ENCODE peak calls at places on chromosomes 4 and X, in five cellular contexts. F, Q, W, K and X are unnamed samples.

GRCh38 chr4:1578968-1579833 is 104.9 kb downstream of the FAM53A start:
- DNase-seq in Q (peak), K (peak), W (peak), F (no peak), X (peak)

GRCh38 chr4:188106454-188106853 is 2.9 kb downstream of the TRIML2 start:
- DNase-seq in F (no peak), K (no peak), W (no peak), Q (no peak), X (no peak)

GRCh38 chr4:5660185-5660584 is 48.2 kb downstream of the EVC2 start:
- DNase-seq in F (no peak), K (no peak), W (no peak), Q (peak), X (no peak)

GRCh38 chr4:188145626-188146025 is 6.4 kb downstream of the TRIML1 start:
- DNase-seq in K (no peak), Q (peak), F (no peak), W (no peak), X (no peak)

GRCh38 chr4:123597586-123597985 is 201.0 kb downstream of the SPRY1 start:
- DNase-seq in W (no peak), K (no peak), F (no peak), Q (peak), X (peak)

GRCh38 chr4:10162341-10163000 is 45.9 kb upstream of the WDR1 start:
- DNase-seq in W (no peak), Q (no peak), K (no peak), F (no peak), X (no peak)

GRCh38 chr4:109764376-109764775 is 34.5 kb upstream of the PLA2G12A start:
- DNase-seq in Q (no peak), F (no peak), W (no peak), K (no peak), X (no peak)

GRCh38 chrX:153854702-153855101 is 24.4 kb upstream of the PDZD4 start:
- DNase-seq in F (no peak), W (no peak), Q (no peak), K (no peak), X (no peak)

GRCh38 chr4:40316782-40317635 is 18.1 kb upstream of the CHRNA9 start:
- DNase-seq in Q (peak), F (no peak), K (peak), W (peak), X (peak)

GRCh38 chrX:40086569-40087335 is 11.0 kb downstream of the BCOR start:
- DNase-seq in Q (no peak), W (no peak), F (peak), K (no peak), X (peak)

GRCh38 chr4:76125816-76126215 is 22.4 kb downstream of the NUP54 start:
- DNase-seq in F (no peak), Q (peak), K (no peak), W (no peak), X (no peak)

GRCh38 chr4:27684501-27685077 is 823.9 kb downstream of the STIM2 start:
- DNase-seq in W (peak), Q (peak), K (no peak), F (peak), X (peak)

GRCh38 chr4:139175647-139176298 is 1.2 kb downstream of the ELF2 start:
- DNase-seq in F (peak), Q (no peak), W (no peak), K (no peak), X (peak)

GRCh38 chr4:29467044-29467717 is 1253.0 kb upstream of the PCDH7 start:
- DNase-seq in Q (peak), K (no peak), W (no peak), F (no peak), X (no peak)

GRCh38 chr4:81468685-81469084 is 3.0 kb downstream of the RASGEF1B start:
- DNase-seq in Q (no peak), W (no peak), K (no peak), F (no peak), X (no peak)

GRCh38 chrX:153438522-153438921 is 7.3 kb downstream of the TREX2 start:
- DNase-seq in F (peak), Q (peak), K (no peak), W (peak), X (peak)

GRCh38 chr4:5747746-5748365 is 36.9 kb downstream of the EVC start:
- DNase-seq in F (no peak), K (no peak), Q (peak), W (no peak), X (peak)

GRCh38 chr4:8260656-8261111 is 8.9 kb upstream of the HTRA3 start:
- DNase-seq in W (no peak), F (no peak), K (no peak), Q (peak), X (peak)

GRCh38 chrX:1140236-1140681 is 72.2 kb downstream of the CRLF2 start:
- DNase-seq in Q (no peak), W (no peak), F (no peak), K (no peak), X (no peak)